ENCODE peak calls at places on chromosomes 2 and 18, in ten cellular contexts. One of them, this sample, is unnamed.

GRCh38 chr2:54455584-54456525 is at the start of gene SPTBN1:
- DNase-seq in NCI-H510A treated with DMSO at 0.1 percent for 48 hours: peak
- DNase-seq in activated T-cell treated with anti-CD3 and anti-CD28 coated beads, Interleukin-2, amount 50 U/mL, for 72 hours: peak
- DNase-seq in astrocyte of the cerebellum: peak
- DNase-seq in NCI-H1092 treated with DMSO at 0.1 percent for 48 hours: peak
- DNase-seq in mesothelial cell of epicardium: peak
- DNase-seq in T-cell: no peak
- DNase-seq in Right ventricle myocardium superior: peak
- DNase-seq in psoas muscle: peak
- DNase-seq in right atrium auricular region: peak
- DNase-seq in this sample: peak

GRCh38 chr2:188978291-188979081 is 4.3 kb downstream of the COL3A1 start:
- DNase-seq in NCI-H510A treated with DMSO at 0.1 percent for 48 hours: no peak
- DNase-seq in activated T-cell treated with anti-CD3 and anti-CD28 coated beads, Interleukin-2, amount 50 U/mL, for 72 hours: no peak
- DNase-seq in astrocyte of the cerebellum: peak
- DNase-seq in NCI-H1092 treated with DMSO at 0.1 percent for 48 hours: no peak
- DNase-seq in mesothelial cell of epicardium: no peak
- DNase-seq in T-cell: no peak
- DNase-seq in Right ventricle myocardium superior: no peak
- DNase-seq in psoas muscle: no peak
- DNase-seq in right atrium auricular region: no peak
- DNase-seq in this sample: no peak

GRCh38 chr18:76709659-76710645 is 112.4 kb upstream of the ZNF236 start:
- DNase-seq in NCI-H510A treated with DMSO at 0.1 percent for 48 hours: peak
- DNase-seq in activated T-cell treated with anti-CD3 and anti-CD28 coated beads, Interleukin-2, amount 50 U/mL, for 72 hours: peak
- DNase-seq in astrocyte of the cerebellum: peak
- DNase-seq in NCI-H1092 treated with DMSO at 0.1 percent for 48 hours: peak
- DNase-seq in mesothelial cell of epicardium: peak
- DNase-seq in T-cell: peak
- DNase-seq in Right ventricle myocardium superior: peak
- DNase-seq in psoas muscle: peak
- DNase-seq in right atrium auricular region: peak
- DNase-seq in this sample: peak

GRCh38 chr2:195672674-195673073 is 15.6 kb downstream of the SLC39A10 start:
- DNase-seq in NCI-H510A treated with DMSO at 0.1 percent for 48 hours: no peak
- DNase-seq in activated T-cell treated with anti-CD3 and anti-CD28 coated beads, Interleukin-2, amount 50 U/mL, for 72 hours: no peak
- DNase-seq in astrocyte of the cerebellum: no peak
- DNase-seq in NCI-H1092 treated with DMSO at 0.1 percent for 48 hours: no peak
- DNase-seq in mesothelial cell of epicardium: no peak
- DNase-seq in T-cell: no peak
- DNase-seq in Right ventricle myocardium superior: no peak
- DNase-seq in psoas muscle: no peak
- DNase-seq in right atrium auricular region: no peak
- DNase-seq in this sample: no peak

GRCh38 chr2:101199153-101199810 is 48.1 kb upstream of the TBC1D8 start:
- DNase-seq in NCI-H510A treated with DMSO at 0.1 percent for 48 hours: no peak
- DNase-seq in activated T-cell treated with anti-CD3 and anti-CD28 coated beads, Interleukin-2, amount 50 U/mL, for 72 hours: no peak
- DNase-seq in astrocyte of the cerebellum: no peak
- DNase-seq in NCI-H1092 treated with DMSO at 0.1 percent for 48 hours: no peak
- DNase-seq in mesothelial cell of epicardium: no peak
- DNase-seq in T-cell: no peak
- DNase-seq in Right ventricle myocardium superior: no peak
- DNase-seq in psoas muscle: no peak
- DNase-seq in right atrium auricular region: no peak
- DNase-seq in this sample: no peak

GRCh38 chr2:142061733-142062132 is 69.1 kb downstream of the LRP1B start:
- DNase-seq in NCI-H510A treated with DMSO at 0.1 percent for 48 hours: no peak
- DNase-seq in activated T-cell treated with anti-CD3 and anti-CD28 coated beads, Interleukin-2, amount 50 U/mL, for 72 hours: no peak
- DNase-seq in astrocyte of the cerebellum: no peak
- DNase-seq in NCI-H1092 treated with DMSO at 0.1 percent for 48 hours: no peak
- DNase-seq in mesothelial cell of epicardium: no peak
- DNase-seq in T-cell: no peak
- DNase-seq in Right ventricle myocardium superior: no peak
- DNase-seq in psoas muscle: no peak
- DNase-seq in right atrium auricular region: no peak
- DNase-seq in this sample: no peak

GRCh38 chr2:237122214-237122666 is 36.6 kb downstream of the COPS8 start:
- DNase-seq in NCI-H510A treated with DMSO at 0.1 percent for 48 hours: peak
- DNase-seq in activated T-cell treated with anti-CD3 and anti-CD28 coated beads, Interleukin-2, amount 50 U/mL, for 72 hours: peak
- DNase-seq in astrocyte of the cerebellum: peak
- DNase-seq in NCI-H1092 treated with DMSO at 0.1 percent for 48 hours: peak
- DNase-seq in mesothelial cell of epicardium: no peak
- DNase-seq in T-cell: no peak
- DNase-seq in Right ventricle myocardium superior: peak
- DNase-seq in psoas muscle: peak
- DNase-seq in right atrium auricular region: peak
- DNase-seq in this sample: peak

GRCh38 chr2:157336137-157336721 is 10.6 kb upstream of the ERMN start:
- DNase-seq in NCI-H510A treated with DMSO at 0.1 percent for 48 hours: peak
- DNase-seq in activated T-cell treated with anti-CD3 and anti-CD28 coated beads, Interleukin-2, amount 50 U/mL, for 72 hours: peak
- DNase-seq in astrocyte of the cerebellum: peak
- DNase-seq in NCI-H1092 treated with DMSO at 0.1 percent for 48 hours: peak
- DNase-seq in mesothelial cell of epicardium: no peak
- DNase-seq in T-cell: no peak
- DNase-seq in Right ventricle myocardium superior: no peak
- DNase-seq in psoas muscle: no peak
- DNase-seq in right atrium auricular region: no peak
- DNase-seq in this sample: no peak

GRCh38 chr2:10032746-10033105 is 10.6 kb upstream of the KLF11 start:
- DNase-seq in NCI-H510A treated with DMSO at 0.1 percent for 48 hours: no peak
- DNase-seq in activated T-cell treated with anti-CD3 and anti-CD28 coated beads, Interleukin-2, amount 50 U/mL, for 72 hours: no peak
- DNase-seq in astrocyte of the cerebellum: no peak
- DNase-seq in NCI-H1092 treated with DMSO at 0.1 percent for 48 hours: no peak
- DNase-seq in mesothelial cell of epicardium: no peak
- DNase-seq in T-cell: no peak
- DNase-seq in Right ventricle myocardium superior: peak
- DNase-seq in psoas muscle: peak
- DNase-seq in right atrium auricular region: no peak
- DNase-seq in this sample: no peak

GRCh38 chr2:38978908-38979307 is 89.2 kb downstream of the ARHGEF33 start:
- DNase-seq in NCI-H510A treated with DMSO at 0.1 percent for 48 hours: no peak
- DNase-seq in activated T-cell treated with anti-CD3 and anti-CD28 coated beads, Interleukin-2, amount 50 U/mL, for 72 hours: no peak
- DNase-seq in astrocyte of the cerebellum: no peak
- DNase-seq in NCI-H1092 treated with DMSO at 0.1 percent for 48 hours: no peak
- DNase-seq in mesothelial cell of epicardium: no peak
- DNase-seq in T-cell: no peak
- DNase-seq in Right ventricle myocardium superior: no peak
- DNase-seq in psoas muscle: no peak
- DNase-seq in right atrium auricular region: no peak
- DNase-seq in this sample: no peak

GRCh38 chr2:189841019-189841418 is 56.8 kb downstream of the PMS1 start:
- DNase-seq in NCI-H510A treated with DMSO at 0.1 percent for 48 hours: no peak
- DNase-seq in activated T-cell treated with anti-CD3 and anti-CD28 coated beads, Interleukin-2, amount 50 U/mL, for 72 hours: no peak
- DNase-seq in astrocyte of the cerebellum: no peak
- DNase-seq in NCI-H1092 treated with DMSO at 0.1 percent for 48 hours: no peak
- DNase-seq in mesothelial cell of epicardium: no peak
- DNase-seq in T-cell: no peak
- DNase-seq in Right ventricle myocardium superior: no peak
- DNase-seq in psoas muscle: no peak
- DNase-seq in right atrium auricular region: no peak
- DNase-seq in this sample: no peak

GRCh38 chr2:231099918-231100317 is 24.9 kb downstream of the HTR2B start:
- DNase-seq in NCI-H510A treated with DMSO at 0.1 percent for 48 hours: no peak
- DNase-seq in activated T-cell treated with anti-CD3 and anti-CD28 coated beads, Interleukin-2, amount 50 U/mL, for 72 hours: no peak
- DNase-seq in astrocyte of the cerebellum: no peak
- DNase-seq in NCI-H1092 treated with DMSO at 0.1 percent for 48 hours: no peak
- DNase-seq in mesothelial cell of epicardium: no peak
- DNase-seq in T-cell: no peak
- DNase-seq in Right ventricle myocardium superior: no peak
- DNase-seq in psoas muscle: no peak
- DNase-seq in right atrium auricular region: no peak
- DNase-seq in this sample: no peak

GRCh38 chr2:74201596-74201995 is 3.2 kb downstream of the MTHFD2 start:
- DNase-seq in NCI-H510A treated with DMSO at 0.1 percent for 48 hours: no peak
- DNase-seq in activated T-cell treated with anti-CD3 and anti-CD28 coated beads, Interleukin-2, amount 50 U/mL, for 72 hours: no peak
- DNase-seq in astrocyte of the cerebellum: no peak
- DNase-seq in NCI-H1092 treated with DMSO at 0.1 percent for 48 hours: no peak
- DNase-seq in mesothelial cell of epicardium: no peak
- DNase-seq in T-cell: no peak
- DNase-seq in Right ventricle myocardium superior: no peak
- DNase-seq in psoas muscle: no peak
- DNase-seq in right atrium auricular region: no peak
- DNase-seq in this sample: no peak

GRCh38 chr2:134139615-134140014 is 114.3 kb upstream of the MGAT5 start:
- DNase-seq in NCI-H510A treated with DMSO at 0.1 percent for 48 hours: peak
- DNase-seq in activated T-cell treated with anti-CD3 and anti-CD28 coated beads, Interleukin-2, amount 50 U/mL, for 72 hours: no peak
- DNase-seq in astrocyte of the cerebellum: no peak
- DNase-seq in NCI-H1092 treated with DMSO at 0.1 percent for 48 hours: no peak
- DNase-seq in mesothelial cell of epicardium: no peak
- DNase-seq in T-cell: no peak
- DNase-seq in Right ventricle myocardium superior: peak
- DNase-seq in psoas muscle: no peak
- DNase-seq in right atrium auricular region: no peak
- DNase-seq in this sample: peak

GRCh38 chr2:230443540-230443939 is 27.5 kb downstream of the SP100 start:
- DNase-seq in NCI-H510A treated with DMSO at 0.1 percent for 48 hours: no peak
- DNase-seq in activated T-cell treated with anti-CD3 and anti-CD28 coated beads, Interleukin-2, amount 50 U/mL, for 72 hours: no peak
- DNase-seq in astrocyte of the cerebellum: no peak
- DNase-seq in NCI-H1092 treated with DMSO at 0.1 percent for 48 hours: no peak
- DNase-seq in mesothelial cell of epicardium: no peak
- DNase-seq in T-cell: no peak
- DNase-seq in Right ventricle myocardium superior: no peak
- DNase-seq in psoas muscle: no peak
- DNase-seq in right atrium auricular region: no peak
- DNase-seq in this sample: no peak

GRCh38 chr18:60277855-60278480 is 94.6 kb downstream of the MC4R start:
- DNase-seq in NCI-H510A treated with DMSO at 0.1 percent for 48 hours: no peak
- DNase-seq in activated T-cell treated with anti-CD3 and anti-CD28 coated beads, Interleukin-2, amount 50 U/mL, for 72 hours: no peak
- DNase-seq in astrocyte of the cerebellum: no peak
- DNase-seq in NCI-H1092 treated with DMSO at 0.1 percent for 48 hours: no peak
- DNase-seq in mesothelial cell of epicardium: no peak
- DNase-seq in T-cell: no peak
- DNase-seq in Right ventricle myocardium superior: no peak
- DNase-seq in psoas muscle: no peak
- DNase-seq in right atrium auricular region: no peak
- DNase-seq in this sample: no peak

GRCh38 chr2:45265336-45265735 is 256.1 kb upstream of the SIX2 start:
- DNase-seq in NCI-H510A treated with DMSO at 0.1 percent for 48 hours: no peak
- DNase-seq in activated T-cell treated with anti-CD3 and anti-CD28 coated beads, Interleukin-2, amount 50 U/mL, for 72 hours: no peak
- DNase-seq in astrocyte of the cerebellum: no peak
- DNase-seq in NCI-H1092 treated with DMSO at 0.1 percent for 48 hours: no peak
- DNase-seq in mesothelial cell of epicardium: no peak
- DNase-seq in T-cell: no peak
- DNase-seq in Right ventricle myocardium superior: no peak
- DNase-seq in psoas muscle: no peak
- DNase-seq in right atrium auricular region: no peak
- DNase-seq in this sample: no peak

GRCh38 chr18:23867011-23867410 is 147.5 kb upstream of the TTC39C start:
- DNase-seq in NCI-H510A treated with DMSO at 0.1 percent for 48 hours: no peak
- DNase-seq in activated T-cell treated with anti-CD3 and anti-CD28 coated beads, Interleukin-2, amount 50 U/mL, for 72 hours: no peak
- DNase-seq in astrocyte of the cerebellum: no peak
- DNase-seq in NCI-H1092 treated with DMSO at 0.1 percent for 48 hours: no peak
- DNase-seq in mesothelial cell of epicardium: no peak
- DNase-seq in T-cell: no peak
- DNase-seq in Right ventricle myocardium superior: no peak
- DNase-seq in psoas muscle: no peak
- DNase-seq in right atrium auricular region: no peak
- DNase-seq in this sample: no peak

GRCh38 chr2:195612515-195613495 is 44.2 kb upstream of the SLC39A10 start:
- DNase-seq in NCI-H510A treated with DMSO at 0.1 percent for 48 hours: no peak
- DNase-seq in activated T-cell treated with anti-CD3 and anti-CD28 coated beads, Interleukin-2, amount 50 U/mL, for 72 hours: no peak
- DNase-seq in astrocyte of the cerebellum: peak
- DNase-seq in NCI-H1092 treated with DMSO at 0.1 percent for 48 hours: no peak
- DNase-seq in mesothelial cell of epicardium: no peak
- DNase-seq in T-cell: no peak
- DNase-seq in Right ventricle myocardium superior: no peak
- DNase-seq in psoas muscle: no peak
- DNase-seq in right atrium auricular region: no peak
- DNase-seq in this sample: no peak

GRCh38 chr2:181368036-181368435 is 89.2 kb upstream of the ITGA4 start:
- DNase-seq in NCI-H510A treated with DMSO at 0.1 percent for 48 hours: peak
- DNase-seq in activated T-cell treated with anti-CD3 and anti-CD28 coated beads, Interleukin-2, amount 50 U/mL, for 72 hours: no peak
- DNase-seq in astrocyte of the cerebellum: no peak
- DNase-seq in NCI-H1092 treated with DMSO at 0.1 percent for 48 hours: no peak
- DNase-seq in mesothelial cell of epicardium: no peak
- DNase-seq in T-cell: no peak
- DNase-seq in Right ventricle myocardium superior: no peak
- DNase-seq in psoas muscle: no peak
- DNase-seq in right atrium auricular region: no peak
- DNase-seq in this sample: no peak

GRCh38 chr2:44051948-44052347 is 56.2 kb upstream of the LRPPRC start:
- DNase-seq in NCI-H510A treated with DMSO at 0.1 percent for 48 hours: no peak
- DNase-seq in activated T-cell treated with anti-CD3 and anti-CD28 coated beads, Interleukin-2, amount 50 U/mL, for 72 hours: no peak
- DNase-seq in astrocyte of the cerebellum: no peak
- DNase-seq in NCI-H1092 treated with DMSO at 0.1 percent for 48 hours: no peak
- DNase-seq in mesothelial cell of epicardium: no peak
- DNase-seq in T-cell: no peak
- DNase-seq in Right ventricle myocardium superior: no peak
- DNase-seq in psoas muscle: no peak
- DNase-seq in right atrium auricular region: no peak
- DNase-seq in this sample: no peak

GRCh38 chr18:11923454-11923853 is 15.3 kb upstream of the MPPE1 start:
- DNase-seq in NCI-H510A treated with DMSO at 0.1 percent for 48 hours: no peak
- DNase-seq in activated T-cell treated with anti-CD3 and anti-CD28 coated beads, Interleukin-2, amount 50 U/mL, for 72 hours: no peak
- DNase-seq in astrocyte of the cerebellum: no peak
- DNase-seq in NCI-H1092 treated with DMSO at 0.1 percent for 48 hours: no peak
- DNase-seq in mesothelial cell of epicardium: no peak
- DNase-seq in T-cell: no peak
- DNase-seq in Right ventricle myocardium superior: no peak
- DNase-seq in psoas muscle: no peak
- DNase-seq in right atrium auricular region: no peak
- DNase-seq in this sample: no peak

GRCh38 chr2:153476491-153477095 is 2.0 kb downstream of the RPRM start:
- DNase-seq in NCI-H510A treated with DMSO at 0.1 percent for 48 hours: no peak
- DNase-seq in activated T-cell treated with anti-CD3 and anti-CD28 coated beads, Interleukin-2, amount 50 U/mL, for 72 hours: no peak
- DNase-seq in astrocyte of the cerebellum: no peak
- DNase-seq in NCI-H1092 treated with DMSO at 0.1 percent for 48 hours: peak
- DNase-seq in mesothelial cell of epicardium: no peak
- DNase-seq in T-cell: no peak
- DNase-seq in Right ventricle myocardium superior: no peak
- DNase-seq in psoas muscle: no peak
- DNase-seq in right atrium auricular region: no peak
- DNase-seq in this sample: peak

GRCh38 chr18:31248783-31249521 is 69.0 kb upstream of the DSG1 start:
- DNase-seq in NCI-H510A treated with DMSO at 0.1 percent for 48 hours: no peak
- DNase-seq in activated T-cell treated with anti-CD3 and anti-CD28 coated beads, Interleukin-2, amount 50 U/mL, for 72 hours: no peak
- DNase-seq in astrocyte of the cerebellum: no peak
- DNase-seq in NCI-H1092 treated with DMSO at 0.1 percent for 48 hours: no peak
- DNase-seq in mesothelial cell of epicardium: no peak
- DNase-seq in T-cell: no peak
- DNase-seq in Right ventricle myocardium superior: no peak
- DNase-seq in psoas muscle: no peak
- DNase-seq in right atrium auricular region: no peak
- DNase-seq in this sample: no peak